ENCODE peak calls at places on chromosomes 2 and 18, in five cellular contexts. A is fibroblast of lung, K is endodermal cell, R is DND-41, M is SK-N-SH. P is an unnamed sample.
A peak's percentile ranks its signal among the peaks of the same experiment; 100 is the strongest.

GRCh38 chr2:206990335-206990734 is 51.0 kb downstream of the CPO start:
- DNase-seq in R (no peak), K (no peak), A (peak; percentile 57), M (no peak), P (no peak)

GRCh38 chr2:50343157-50343821 is 688.6 kb downstream of the NRXN1 start:
- DNase-seq in M (no peak), A (no peak), K (no peak), R (no peak), P (no peak)

GRCh38 chr18:4987452-4988405 is 209.3 kb downstream of the AKAIN1 start:
- DNase-seq in M (no peak), K (peak; percentile 73), R (no peak), A (no peak), P (no peak)

GRCh38 chr2:231361701-231362588 is 33.6 kb upstream of the B3GNT7 start:
- DNase-seq in R (no peak), K (peak; percentile 55), A (no peak), M (no peak), P (no peak)

GRCh38 chr2:114160263-114161001 is 270.5 kb downstream of the ACTR3 start:
- DNase-seq in R (no peak), A (no peak), K (no peak), M (no peak), P (no peak)

GRCh38 chr2:142834003-142834402 is 43.5 kb upstream of the KYNU start:
- DNase-seq in M (no peak), R (no peak), A (peak; percentile 61), K (no peak), P (no peak)

GRCh38 chr18:62331581-62332436 is 6.7 kb downstream of the TNFRSF11A start:
- DNase-seq in R (no peak), A (peak; percentile 63), K (no peak), M (no peak), P (peak; percentile 10)

GRCh38 chr2:189252991-189253680 is 73.6 kb upstream of the COL5A2 start:
- DNase-seq in K (no peak), M (no peak), A (no peak), R (no peak), P (no peak)

GRCh38 chr2:96505231-96505889 is at the start of gene NEURL3:
- DNase-seq in A (no peak), K (no peak), R (no peak), M (peak; percentile 17), P (no peak)

GRCh38 chr2:218400167-218400929 is 680 bp downstream of the CTDSP1 start:
- DNase-seq in A (no peak), K (peak; percentile 84), M (peak; percentile 81), R (peak; percentile 67), P (peak; percentile 19)

GRCh38 chr18:50649821-50650220 is 89.9 kb downstream of the MAPK4 start:
- DNase-seq in A (no peak), K (no peak), R (no peak), M (no peak), P (no peak)

GRCh38 chr18:65897292-65897691 is 146.5 kb downstream of the CDH7 start:
- DNase-seq in R (no peak), A (no peak), M (no peak), K (no peak), P (no peak)

GRCh38 chr2:160375037-160375436 is 118.6 kb downstream of the RBMS1 start:
- DNase-seq in R (no peak), M (no peak), A (peak; percentile 76), K (no peak), P (no peak)

GRCh38 chr2:239369631-239370161 is 31.1 kb downstream of the HDAC4 start:
- DNase-seq in R (peak; percentile 87), M (no peak), A (no peak), K (no peak), P (no peak)

GRCh38 chr18:7232218-7232617 is 1.3 kb downstream of the LRRC30 start:
- DNase-seq in A (no peak), R (no peak), K (no peak), M (no peak), P (no peak)

GRCh38 chr2:884027-884748 is 66.5 kb upstream of the SNTG2 start:
- DNase-seq in M (no peak), K (peak; percentile 45), R (peak; percentile 2), A (no peak), P (no peak)

GRCh38 chr2:234978466-234979203 is 26.8 kb downstream of the SH3BP4 start:
- DNase-seq in R (no peak), A (peak; percentile 56), K (no peak), M (no peak), P (no peak)

GRCh38 chr2:26503238-26503880 is 25.4 kb upstream of the OTOF start:
- DNase-seq in K (peak; percentile 97), A (peak; percentile 42), R (no peak), M (peak; percentile 52), P (peak; percentile 73)

GRCh38 chr2:6642011-6642410 is 223.7 kb downstream of the CMPK2 start:
- DNase-seq in R (no peak), K (no peak), M (no peak), A (no peak), P (no peak)

GRCh38 chr18:47215554-47216138 is 35.8 kb downstream of the SKOR2 start:
- DNase-seq in A (peak; percentile 61), M (peak; percentile 54), K (peak; percentile 60), R (peak; percentile 27), P (peak; percentile 56)

GRCh38 chr2:100819365-100820345 is at the start of gene NPAS2:
- DNase-seq in A (peak; percentile 65), M (peak; percentile 78), K (peak; percentile 75), R (peak; percentile 62), P (no peak)

GRCh38 chr18:6719098-6719913 is 10.2 kb upstream of the ARHGAP28 start:
- DNase-seq in R (no peak), A (no peak), K (no peak), M (no peak), P (no peak)

GRCh38 chr2:182728028-182728427 is 12.0 kb downstream of the DNAJC10 start:
- DNase-seq in R (no peak), M (no peak), A (no peak), K (no peak), P (no peak)

GRCh38 chr18:46917808-46918600 is 602 bp downstream of the KATNAL2 start:
- DNase-seq in M (no peak), A (peak; percentile 61), R (peak; percentile 46), K (peak; percentile 81), P (no peak)

GRCh38 chr2:240235149-240235803 is 94.8 kb upstream of the OTOS start:
- DNase-seq in M (no peak), A (no peak), R (no peak), K (peak; percentile 39), P (no peak)

GRCh38 chr2:65053199-65053598 is 3.0 kb upstream of the CEP68 start:
- DNase-seq in R (peak; percentile 51), M (no peak), K (no peak), A (no peak), P (peak; percentile 89)

GRCh38 chr18:26545737-26546136 is 2.6 kb downstream of the KCTD1 start:
- DNase-seq in R (peak; percentile 19), A (no peak), K (no peak), M (no peak), P (no peak)

GRCh38 chr18:59778434-59778833 is 81.2 kb upstream of the CCBE1 start:
- DNase-seq in A (no peak), K (no peak), M (no peak), R (no peak), P (no peak)

GRCh38 chr2:75466708-75467311 is 93.9 kb downstream of the EVA1A start:
- DNase-seq in M (peak; percentile 22), A (peak; percentile 33), R (no peak), K (peak; percentile 88), P (no peak)

GRCh38 chr2:19677825-19678518 is 223.8 kb downstream of the TTC32 start:
- DNase-seq in R (no peak), K (no peak), M (no peak), A (peak; percentile 18), P (no peak)

GRCh38 chr2:113282747-113283533 is 4.2 kb upstream of the PAX8 start:
- DNase-seq in M (no peak), R (no peak), A (peak; percentile 30), K (peak; percentile 77), P (no peak)

GRCh38 chr2:26946841-26947784 is 23.3 kb upstream of the MAPRE3 start:
- DNase-seq in M (peak; percentile 80), R (no peak), K (no peak), A (peak; percentile 66), P (no peak)

GRCh38 chr18:23067236-23067635 is 68.0 kb upstream of the CABLES1 start:
- DNase-seq in K (no peak), A (peak; percentile 26), M (no peak), R (no peak), P (no peak)

GRCh38 chr2:173544621-173545363 is 190.1 kb downstream of the CDCA7 start:
- DNase-seq in A (no peak), M (no peak), R (no peak), K (no peak), P (no peak)
- H3K9ac ChIP-seq in A (no peak overlapping the region), M (no peak overlapping the region), R (peak overlapping the region; percentile 26), K (no peak overlapping the region), P (no peak overlapping the region)

GRCh38 chr2:174826051-174826450 is 61.8 kb upstream of the CHRNA1 start:
- DNase-seq in A (no peak), R (no peak), M (no peak), K (no peak), P (no peak)
- H3K9ac ChIP-seq in A (no peak overlapping the region), R (no peak overlapping the region), M (no peak overlapping the region), K (no peak overlapping the region), P (no peak overlapping the region)

GRCh38 chr18:44589709-44590108 is 91.0 kb upstream of the SETBP1 start:
- DNase-seq in K (no peak), R (no peak), A (peak; percentile 84), M (no peak), P (no peak)
- H3K9ac ChIP-seq in K (no peak overlapping the region), R (no peak overlapping the region), A (no peak overlapping the region), M (peak overlapping the region; percentile 37), P (no peak overlapping the region)

GRCh38 chr2:128488429-128488828 is 169.8 kb upstream of the HS6ST1 start:
- DNase-seq in M (no peak), A (no peak), K (no peak), R (no peak), P (no peak)

GRCh38 chr2:128486640-128487375 is 168.1 kb upstream of the HS6ST1 start:
- DNase-seq in M (no peak), A (no peak), R (peak; percentile 3), K (no peak), P (no peak)

GRCh38 chr2:128485761-128486639 is 167.3 kb upstream of the HS6ST1 start:
- DNase-seq in R (no peak), M (no peak), K (no peak), A (no peak), P (no peak)

GRCh38 chr2:128489580-128490273 is 171.1 kb upstream of the HS6ST1 start:
- DNase-seq in A (no peak), K (peak; percentile 41), M (no peak), R (no peak), P (no peak)

DNA sequence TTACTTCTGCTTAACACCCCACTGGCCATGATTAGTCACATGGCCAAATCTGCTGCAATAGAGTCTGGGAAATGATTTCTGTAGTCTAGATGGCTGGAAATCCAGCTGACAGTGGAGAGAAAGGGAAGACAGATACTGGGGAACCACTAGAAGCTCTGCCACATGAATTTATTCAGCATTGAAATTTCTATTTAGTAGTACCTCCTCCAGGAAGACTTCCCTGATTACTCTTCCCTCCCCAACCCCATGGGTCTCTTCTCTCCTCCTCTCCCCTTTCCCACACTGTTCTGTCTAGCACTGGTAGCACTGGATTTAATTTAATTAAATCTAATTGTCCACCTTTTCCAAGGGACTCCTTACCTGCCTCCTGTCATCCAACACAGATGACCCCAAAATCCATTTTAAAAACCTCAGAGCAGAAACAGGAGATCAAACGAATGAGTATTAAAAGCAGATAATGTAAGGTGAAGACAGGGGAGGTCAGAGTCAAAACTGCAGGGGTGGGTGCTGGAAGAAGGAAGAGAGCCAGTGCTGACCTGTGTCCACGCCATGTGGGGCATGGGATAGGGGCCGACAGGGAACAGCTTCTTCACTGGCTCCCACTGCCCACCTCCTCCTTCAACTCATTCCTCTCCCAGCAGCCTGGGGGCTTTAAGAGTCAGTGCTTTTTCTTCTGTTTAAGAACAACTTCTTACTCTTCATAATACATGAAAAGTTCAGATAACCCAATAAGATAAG is 169.2 kb upstream of the HS6ST1 start:
- DNase-seq in K (peak; percentile 47), R (no peak), A (no peak), M (no peak), P (no peak)
- H3K9ac ChIP-seq in K (no peak overlapping the region), R (no peak overlapping the region), A (no peak overlapping the region), M (no peak overlapping the region), P (no peak overlapping the region)

P was measured in MM.1S.